ENCODE peak calls at places on chromosomes 7 and 10, in six cellular contexts. W is CD8-positive, alpha-beta memory T cell; Y is germinal center; E is stimulated activated CD4-positive, alpha-beta T cell treated with anti-CD3 and anti-CD28 coated beads, Interleukin-15, amount 100 ng/mL, for 1 hour; L is GDM1; G is amniotic epithelial cell. K is an unnamed sample.

GRCh38 chr10:124619802-124620490 is 124.2 kb downstream of the FAM53B start:
- DNase-seq in W (no peak), G (no peak), Y (peak), L (no peak), E (no peak), K (no peak)

GRCh38 chr10:87656431-87657072 is 3.1 kb upstream of the PAPSS2 start:
- DNase-seq in Y (peak), W (peak), G (peak), E (no peak), L (peak), K (no peak)

GRCh38 chr7:129825005-129825553 is 127.7 kb downstream of the UBE2H start:
- DNase-seq in Y (peak), L (no peak), G (peak), E (peak), W (no peak), K (no peak)

GRCh38 chr7:127993987-127994386 is 37.2 kb downstream of the LRRC4 start:
- DNase-seq in Y (no peak), W (no peak), E (no peak), G (no peak), L (no peak), K (no peak)

GRCh38 chr10:50576245-50576815 is 47.4 kb downstream of the SGMS1 start:
- DNase-seq in W (no peak), E (no peak), G (no peak), Y (no peak), L (no peak), K (no peak)

GRCh38 chr7:31333301-31333700 is 7.2 kb downstream of the NEUROD6 start:
- DNase-seq in G (no peak), E (no peak), W (no peak), L (no peak), Y (no peak), K (no peak)

GRCh38 chr10:132452651-132453469 is 55.9 kb downstream of the PWWP2B start:
- DNase-seq in L (peak), G (peak), W (peak), E (peak), Y (peak), K (no peak)

GRCh38 chr10:113983552-113983951 is 60.1 kb upstream of the ADRB1 start:
- DNase-seq in W (no peak), E (no peak), L (no peak), Y (no peak), G (no peak), K (no peak)

GRCh38 chr7:32062150-32062549 is 8.1 kb downstream of the PDE1C start:
- DNase-seq in Y (peak), G (peak), E (no peak), L (no peak), W (no peak), K (no peak)

GRCh38 chr10:80473096-80473657 is 19.1 kb downstream of the TSPAN14 start:
- DNase-seq in E (no peak), W (no peak), Y (no peak), G (no peak), L (no peak), K (no peak)

GRCh38 chr7:151237244-151238189 is 5.2 kb downstream of the CHPF2 start:
- DNase-seq in G (no peak), Y (no peak), E (no peak), W (no peak), L (no peak), K (no peak)

GRCh38 chr7:70788276-70788675 is 343.7 kb upstream of the GALNT17 start:
- DNase-seq in G (peak), Y (no peak), E (no peak), W (no peak), L (no peak), K (no peak)

GRCh38 chr7:116574025-116574822 is 49.4 kb downstream of the CAV1 start:
- DNase-seq in G (no peak), W (no peak), Y (no peak), E (no peak), L (no peak), K (no peak)

K was measured in keratinocyte.